ENCODE peak calls at places on chromosomes 11 and 22, in ten cellular contexts. D, G, N, Z, B, I, R, J, X and V are unnamed samples.

GRCh38 chr11:64844330-64845124 is at the start of gene CDC42BPG:
- DNase-seq in X (peak), N (no peak), Z (peak), I (peak), G (peak), B (peak), J (no peak), R (no peak), D (peak), V (peak)

GRCh38 chr11:44680982-44681597 is 45.7 kb upstream of the TSPAN18 start:
- DNase-seq in B (no peak), I (no peak), G (no peak), J (peak), D (peak), N (no peak), Z (no peak), X (no peak), R (no peak), V (no peak)

GRCh38 chr22:48640890-48641771 is 1186.5 kb downstream of the BRD1 start:
- DNase-seq in B (no peak), N (no peak), X (no peak), Z (no peak), D (no peak), R (no peak), J (no peak), G (no peak), I (no peak), V (no peak)

GRCh38 chr11:32555091-32555490 is 28.5 kb upstream of the EIF3M start:
- DNase-seq in N (no peak), D (no peak), Z (no peak), X (no peak), R (no peak), G (no peak), B (no peak), I (no peak), J (no peak), V (no peak)

GRCh38 chr11:45390407-45390806 is 104.3 kb upstream of the SYT13 start:
- DNase-seq in J (no peak), D (no peak), X (no peak), N (no peak), I (no peak), B (peak), Z (peak), G (peak), R (no peak), V (peak)

GRCh38 chr11:59271247-59271755 is 58.6 kb upstream of the MPEG1 start:
- DNase-seq in D (no peak), I (no peak), Z (no peak), B (no peak), R (no peak), X (no peak), N (no peak), G (no peak), J (no peak), V (no peak)

GRCh38 chr11:73393479-73394415 is 17.5 kb downstream of the RELT start:
- DNase-seq in R (peak), N (peak), D (peak), X (peak), B (peak), Z (peak), I (peak), J (peak), G (peak), V (peak)

GRCh38 chr11:74284466-74284865 is 27.0 kb downstream of the P4HA3 start:
- DNase-seq in D (no peak), N (no peak), I (no peak), R (no peak), J (no peak), Z (no peak), X (no peak), G (no peak), B (no peak), V (peak)

GRCh38 chr22:28799834-28800307 is 498 bp downstream of the XBP1 start:
- DNase-seq in R (peak), I (peak), X (peak), D (no peak), G (no peak), N (no peak), Z (peak), B (peak), J (no peak), V (peak)

GRCh38 chr11:96167787-96168186 is 175.2 kb downstream of the MAML2 start:
- DNase-seq in I (no peak), J (no peak), B (peak), X (no peak), N (no peak), R (no peak), G (no peak), D (no peak), Z (no peak), V (no peak)